ENCODE peak calls at places on chromosome 3, in four cellular contexts. One of them, this sample, is unnamed.

GRCh38 chr3:69791111-69791510 is 51.8 kb downstream of the MITF start:
- DNase-seq in K562: no peak
- DNase-seq in Panc1: no peak
- DNase-seq in HepG2: no peak
- DNase-seq in this sample: no peak

GRCh38 chr3:189964623-189965022 is 156.1 kb downstream of the P3H2 start:
- DNase-seq in K562: no peak
- DNase-seq in Panc1: no peak
- DNase-seq in HepG2: no peak
- DNase-seq in this sample: no peak

GRCh38 chr3:185351371-185351770 is 11.6 kb upstream of the MAP3K13 start:
- DNase-seq in K562: no peak
- DNase-seq in Panc1: no peak
- DNase-seq in HepG2: no peak
- DNase-seq in this sample: no peak

GRCh38 chr3:9843715-9844438 is at the start of gene RPUSD3:
- DNase-seq in K562: peak
- DNase-seq in Panc1: peak
- DNase-seq in HepG2: peak
- DNase-seq in this sample: peak

GRCh38 chr3:83968386-83968785 is 990.4 kb upstream of the CADM2 start:
- DNase-seq in K562: no peak
- DNase-seq in Panc1: no peak
- DNase-seq in HepG2: no peak
- DNase-seq in this sample: no peak

GRCh38 chr3:17025594-17026139 is 140.9 kb downstream of the PLCL2 start:
- DNase-seq in K562: no peak
- DNase-seq in Panc1: no peak
- DNase-seq in HepG2: no peak
- DNase-seq in this sample: no peak

GRCh38 chr3:134350861-134351311 is 23.4 kb downstream of the AMOTL2 start:
- DNase-seq in K562: no peak
- DNase-seq in Panc1: no peak
- DNase-seq in HepG2: no peak
- DNase-seq in this sample: no peak

GRCh38 chr3:39541917-39542329 is 74.4 kb downstream of the MOBP start:
- DNase-seq in K562: peak
- DNase-seq in Panc1: no peak
- DNase-seq in HepG2: no peak
- DNase-seq in this sample: peak

GRCh38 chr3:122576174-122576940 is 1.1 kb upstream of the PARP15 start:
- DNase-seq in K562: no peak
- DNase-seq in Panc1: no peak
- DNase-seq in HepG2: no peak
- DNase-seq in this sample: no peak

GRCh38 chr3:188472331-188472730 is 318.4 kb downstream of the LPP start:
- DNase-seq in K562: no peak
- DNase-seq in Panc1: no peak
- DNase-seq in HepG2: no peak
- DNase-seq in this sample: no peak

GRCh38 chr3:18900994-18901393 is 247.3 kb upstream of the KCNH8 start:
- DNase-seq in K562: no peak
- DNase-seq in Panc1: no peak
- DNase-seq in HepG2: no peak
- DNase-seq in this sample: no peak

GRCh38 chr3:108036984-108037741 is 53.7 kb downstream of the CD47 start:
- DNase-seq in K562: no peak
- DNase-seq in Panc1: no peak
- DNase-seq in HepG2: no peak
- DNase-seq in this sample: no peak

GRCh38 chr3:80331768-80332167 is 564.0 kb upstream of the ROBO1 start:
- DNase-seq in K562: no peak
- DNase-seq in Panc1: no peak
- DNase-seq in HepG2: no peak
- DNase-seq in this sample: no peak

GRCh38 chr3:141489184-141489583 is 2.4 kb downstream of the RASA2 start:
- DNase-seq in K562: no peak
- DNase-seq in Panc1: no peak
- DNase-seq in HepG2: no peak
- DNase-seq in this sample: no peak

GRCh38 chr3:32334675-32335074 is 57.0 kb upstream of the CMTM7 start:
- DNase-seq in K562: peak
- DNase-seq in Panc1: no peak
- DNase-seq in HepG2: no peak
- DNase-seq in this sample: no peak

GRCh38 chr3:72447059-72447946 is 400.9 kb downstream of the SHQ1 start:
- DNase-seq in K562: peak
- DNase-seq in Panc1: no peak
- DNase-seq in HepG2: peak
- DNase-seq in this sample: peak

GRCh38 chr3:177679568-177680441 is 482.5 kb upstream of the TBL1XR1 start:
- DNase-seq in K562: peak
- DNase-seq in Panc1: no peak
- DNase-seq in HepG2: no peak
- DNase-seq in this sample: no peak

GRCh38 chr3:111810909-111811308 is 48.2 kb upstream of the PHLDB2 start:
- DNase-seq in K562: no peak
- DNase-seq in Panc1: no peak
- DNase-seq in HepG2: peak
- DNase-seq in this sample: peak

GRCh38 chr3:126456211-126456610 is 19.5 kb downstream of the ZXDC start:
- DNase-seq in K562: no peak
- DNase-seq in Panc1: no peak
- DNase-seq in HepG2: no peak
- DNase-seq in this sample: no peak

GRCh38 chr3:72549819-72550581 is 298.2 kb downstream of the SHQ1 start:
- DNase-seq in K562: no peak
- DNase-seq in Panc1: no peak
- DNase-seq in HepG2: no peak
- DNase-seq in this sample: no peak

GRCh38 chr3:66233033-66233432 is 12.2 kb downstream of the SLC25A26 start:
- DNase-seq in K562: no peak
- DNase-seq in Panc1: no peak
- DNase-seq in HepG2: no peak
- DNase-seq in this sample: no peak

GRCh38 chr3:16884748-16885587 is at the start of gene PLCL2:
- DNase-seq in K562: peak
- DNase-seq in Panc1: no peak
- DNase-seq in HepG2: no peak
- DNase-seq in this sample: no peak

GRCh38 chr3:20515834-20516233 is 329.8 kb upstream of the SGO1 start:
- DNase-seq in K562: no peak
- DNase-seq in Panc1: no peak
- DNase-seq in HepG2: no peak
- DNase-seq in this sample: no peak

GRCh38 chr3:50194128-50194902 is 2.9 kb downstream of the GNAT1 start:
- DNase-seq in K562: peak
- DNase-seq in Panc1: no peak
- DNase-seq in HepG2: peak
- DNase-seq in this sample: peak

GRCh38 chr3:27319847-27320526 is 49.2 kb downstream of the NEK10 start:
- DNase-seq in K562: no peak
- DNase-seq in Panc1: no peak
- DNase-seq in HepG2: no peak
- DNase-seq in this sample: no peak

GRCh38 chr3:170410428-170411029 is 8.1 kb upstream of the CLDN11 start:
- DNase-seq in K562: peak
- DNase-seq in Panc1: peak
- DNase-seq in HepG2: no peak
- DNase-seq in this sample: peak

DNA sequence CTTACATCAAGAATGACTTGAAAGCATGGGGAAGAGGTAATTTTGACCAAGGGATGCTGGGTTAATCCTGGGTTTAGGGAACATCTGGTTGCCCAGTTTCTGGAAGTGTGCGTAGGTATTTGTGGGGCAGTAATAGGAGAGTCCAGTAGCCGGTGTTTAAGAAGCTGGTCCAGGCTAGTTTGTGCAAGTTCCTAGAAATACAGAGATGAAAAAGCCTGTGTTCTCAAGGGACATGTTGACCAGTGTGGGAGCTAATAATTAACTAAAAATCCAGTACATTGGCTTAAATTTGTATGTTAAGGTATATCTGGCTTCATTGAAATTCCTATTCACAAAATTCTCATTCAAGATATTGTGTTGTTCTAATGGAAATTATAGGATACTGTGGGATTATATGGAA is 51.2 kb downstream of the UBE2E2 start:
- DNase-seq in K562: no peak
- DNase-seq in Panc1: no peak
- DNase-seq in HepG2: no peak
- DNase-seq in this sample: no peak
- TF ChIP-seq TCF7L2 in K562: no peak
- TF ChIP-seq TCF7L2 in Panc1: no peak
- TF ChIP-seq TCF7L2 in HepG2: no peak
- TF ChIP-seq TCF7L2 in this sample: no peak

GRCh38 chr3:87367752-87368151 is 91.4 kb upstream of the POU1F1 start:
- DNase-seq in K562: no peak
- DNase-seq in Panc1: no peak
- DNase-seq in HepG2: no peak
- DNase-seq in this sample: no peak
- TF ChIP-seq TCF7L2 in K562: no peak
- TF ChIP-seq TCF7L2 in Panc1: no peak
- TF ChIP-seq TCF7L2 in HepG2: no peak
- TF ChIP-seq TCF7L2 in this sample: no peak

GRCh38 chr3:45381168-45381852 is 7.1 kb upstream of the LARS2 start:
- DNase-seq in K562: peak
- DNase-seq in Panc1: no peak
- DNase-seq in HepG2: no peak
- DNase-seq in this sample: no peak
- TF ChIP-seq TCF7L2 in K562: no peak
- TF ChIP-seq TCF7L2 in Panc1: no peak
- TF ChIP-seq TCF7L2 in HepG2: no peak
- TF ChIP-seq TCF7L2 in this sample: no peak

GRCh38 chr3:46312996-46313395 is 40.9 kb upstream of the CCR2 start:
- DNase-seq in K562: no peak
- DNase-seq in Panc1: no peak
- DNase-seq in HepG2: no peak
- DNase-seq in this sample: no peak
- TF ChIP-seq TCF7L2 in K562: no peak
- TF ChIP-seq TCF7L2 in Panc1: no peak
- TF ChIP-seq TCF7L2 in HepG2: no peak
- TF ChIP-seq TCF7L2 in this sample: no peak

DNA sequence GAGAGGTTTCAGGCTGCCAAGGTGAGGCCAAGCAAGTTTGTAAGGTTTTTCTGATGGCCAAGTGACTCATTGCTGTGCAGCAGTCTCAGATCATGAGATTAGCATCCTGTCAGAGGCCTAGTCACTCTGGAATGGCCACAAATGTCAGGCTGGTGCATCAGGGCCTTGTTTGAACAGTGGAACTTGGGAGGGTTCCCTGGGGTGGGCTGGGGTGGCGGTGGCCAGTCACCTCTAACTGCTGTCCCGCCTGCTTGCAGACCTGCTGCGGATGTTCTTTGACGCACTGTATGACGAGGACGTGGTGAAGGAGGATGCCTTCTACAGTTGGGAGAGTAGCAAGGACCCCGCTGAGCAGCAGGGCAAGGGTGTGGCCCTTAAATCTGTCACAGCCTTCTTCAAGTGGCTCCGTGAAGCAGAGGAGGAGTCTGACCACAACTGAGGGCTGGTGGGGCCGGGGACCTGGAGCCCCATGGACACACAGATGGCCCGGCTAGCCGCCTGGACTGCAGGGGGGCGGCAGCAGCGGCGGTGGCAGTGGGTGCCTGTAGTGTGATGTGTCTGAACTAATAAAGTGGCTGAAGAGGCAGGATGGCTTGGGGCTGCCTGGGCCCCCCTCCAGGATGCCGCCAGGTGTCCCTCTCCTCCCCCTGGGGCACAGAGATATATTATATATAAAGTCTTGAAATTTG is 2.8 kb upstream of the FAM131A start:
- DNase-seq in K562: peak
- DNase-seq in Panc1: peak
- DNase-seq in HepG2: no peak
- DNase-seq in this sample: no peak
- TF ChIP-seq TCF7L2 in K562: no peak
- TF ChIP-seq TCF7L2 in Panc1: no peak
- TF ChIP-seq TCF7L2 in HepG2: no peak
- TF ChIP-seq TCF7L2 in this sample: no peak

GRCh38 chr3:99176169-99176964 is 274.9 kb upstream of the DCBLD2 start:
- DNase-seq in K562: no peak
- DNase-seq in Panc1: no peak
- DNase-seq in HepG2: no peak
- DNase-seq in this sample: no peak
- TF ChIP-seq TCF7L2 in K562: no peak
- TF ChIP-seq TCF7L2 in Panc1: no peak
- TF ChIP-seq TCF7L2 in HepG2: no peak
- TF ChIP-seq TCF7L2 in this sample: no peak

GRCh38 chr3:64303401-64303800 is 78.1 kb upstream of the PRICKLE2 start:
- DNase-seq in K562: no peak
- DNase-seq in Panc1: no peak
- DNase-seq in HepG2: no peak
- DNase-seq in this sample: no peak

GRCh38 chr3:64303881-64304280 is 78.6 kb upstream of the PRICKLE2 start:
- DNase-seq in K562: no peak
- DNase-seq in Panc1: no peak
- DNase-seq in HepG2: no peak
- DNase-seq in this sample: no peak

GRCh38 chr3:64299206-64299605 is 73.9 kb upstream of the PRICKLE2 start:
- DNase-seq in K562: no peak
- DNase-seq in Panc1: no peak
- DNase-seq in HepG2: no peak
- DNase-seq in this sample: no peak

GRCh38 chr3:64297563-64297962 is 72.3 kb upstream of the PRICKLE2 start:
- DNase-seq in K562: no peak
- DNase-seq in Panc1: no peak
- DNase-seq in HepG2: no peak
- DNase-seq in this sample: no peak

DNA sequence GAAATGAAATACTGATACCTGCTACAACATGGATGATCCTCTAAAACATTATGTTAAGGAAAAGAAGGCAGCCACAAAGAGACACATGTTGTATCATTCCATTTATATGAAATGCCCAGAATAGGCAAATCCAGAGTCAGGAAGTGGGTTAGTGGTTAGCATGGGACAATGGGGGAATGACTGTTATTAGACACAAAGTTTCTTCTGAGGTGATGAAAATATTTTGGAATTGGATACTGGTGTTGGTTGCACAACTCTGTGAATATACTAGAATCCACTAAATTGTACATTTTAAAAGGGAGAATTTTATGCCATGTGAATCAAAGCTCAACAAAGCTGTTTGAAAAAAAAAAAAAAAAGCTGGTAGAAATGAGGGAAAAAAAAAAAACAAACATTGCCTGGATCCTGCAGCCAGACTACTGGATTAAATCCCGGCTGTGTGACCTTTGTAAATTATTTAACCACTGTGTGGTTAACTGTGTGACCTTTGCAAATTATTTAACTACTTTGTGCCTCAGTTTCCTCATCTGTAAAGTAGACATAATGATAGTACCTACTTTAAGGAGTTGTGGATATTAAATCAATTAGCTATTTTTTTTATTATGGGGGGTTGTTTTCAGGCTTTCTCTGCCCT is 75.6 kb upstream of the PRICKLE2 start:
- DNase-seq in K562: no peak
- DNase-seq in Panc1: no peak
- DNase-seq in HepG2: no peak
- DNase-seq in this sample: no peak
- TF ChIP-seq TCF7L2 in K562: no peak
- TF ChIP-seq TCF7L2 in Panc1: no peak
- TF ChIP-seq TCF7L2 in HepG2: no peak
- TF ChIP-seq TCF7L2 in this sample: no peak

GRCh38 chr3:193780371-193780770 is 187.4 kb downstream of the OPA1 start:
- DNase-seq in K562: no peak
- DNase-seq in Panc1: no peak
- DNase-seq in HepG2: no peak
- DNase-seq in this sample: no peak
- TF ChIP-seq TCF7L2 in K562: no peak
- TF ChIP-seq TCF7L2 in Panc1: no peak
- TF ChIP-seq TCF7L2 in HepG2: no peak
- TF ChIP-seq TCF7L2 in this sample: no peak

This sample was measured in HCT116.